ENCODE peak calls at places on chromosomes 4 and X, in eight cellular contexts. I, R, M, C, X, G, Y and E are unnamed samples. For H3K4me1, the result is how much of the 10 kb centered on the place peaks cover.

GRCh38 chr4:11650801-11651596 is 222.3 kb upstream of the HS3ST1 start:
- DNase-seq in I (no peak), R (no peak), M (no peak), C (no peak), X (no peak), G (no peak), Y (no peak), E (no peak)

GRCh38 chr4:52780627-52781354 is 29.6 kb upstream of the ERVMER34-1 start:
- DNase-seq in I (no peak), R (no peak), M (no peak), C (no peak), X (no peak), G (no peak), Y (no peak), E (no peak)

GRCh38 chr4:3766207-3766790 is at the start of gene ADRA2C:
- DNase-seq in I (no peak), R (no peak), M (no peak), C (peak), X (peak), G (peak), Y (no peak), E (peak)

GRCh38 chrX:153502131-153502530 is 7.4 kb downstream of the BGN start:
- DNase-seq in I (no peak), R (no peak), M (no peak), C (no peak), X (no peak), G (no peak), Y (no peak), E (no peak)

GRCh38 chr4:3709061-3709845 is 56.9 kb upstream of the ADRA2C start:
- DNase-seq in I (no peak), R (no peak), M (no peak), C (no peak), X (no peak), G (no peak), Y (no peak), E (no peak)

GRCh38 chr4:178340468-178340867 is 898.2 kb upstream of the AGA start:
- DNase-seq in I (no peak), R (no peak), M (no peak), C (no peak), X (no peak), G (no peak), Y (no peak), E (no peak)

GRCh38 chrX:27884654-27885053 is 76.9 kb downstream of the MAGEB10 start:
- DNase-seq in I (no peak), R (no peak), M (no peak), C (peak), X (no peak), G (no peak), Y (no peak), E (no peak)

GRCh38 chrX:16445166-16445752 is 204.7 kb upstream of the S100G start:
- DNase-seq in I (no peak), R (no peak), M (no peak), C (peak), X (peak), G (no peak), Y (no peak), E (no peak)

GRCh38 chr4:83860200-83860599 is 324.3 kb downstream of the GPAT3 start:
- DNase-seq in I (no peak), R (no peak), M (no peak), C (no peak), X (no peak), G (no peak), Y (no peak), E (no peak)

GRCh38 chrX:93420090-93420489 is 253.3 kb downstream of the NAP1L3 start:
- DNase-seq in I (no peak), R (no peak), M (no peak), C (no peak), X (no peak), G (no peak), Y (no peak), E (no peak)

GRCh38 chrX:110086916-110087484 is 84.1 kb downstream of the TMEM164 start:
- DNase-seq in I (no peak), R (no peak), M (no peak), C (no peak), X (peak), G (no peak), Y (no peak), E (no peak)

GRCh38 chr4:10333942-10334341 is 123.3 kb downstream of the ZNF518B start:
- DNase-seq in I (no peak), R (no peak), M (no peak), C (no peak), X (no peak), G (no peak), Y (no peak), E (no peak)

GRCh38 chr4:100609810-100610209 is 92.0 kb upstream of the EMCN start:
- DNase-seq in I (no peak), R (no peak), M (no peak), C (no peak), X (no peak), G (no peak), Y (no peak), E (no peak)

GRCh38 chr4:38605794-38606586 is 58.0 kb upstream of the KLF3 start:
- DNase-seq in I (no peak), R (no peak), M (no peak), C (no peak), X (peak), G (no peak), Y (no peak), E (no peak)

GRCh38 chr4:134470544-134470943 is 269.0 kb upstream of the PABPC4L start:
- DNase-seq in I (no peak), R (no peak), M (no peak), C (peak), X (peak), G (no peak), Y (no peak), E (no peak)

GRCh38 chr4:26455571-26455970 is 34.7 kb downstream of the CCKAR start:
- DNase-seq in I (no peak), R (no peak), M (no peak), C (no peak), X (no peak), G (no peak), Y (no peak), E (no peak)

DNA sequence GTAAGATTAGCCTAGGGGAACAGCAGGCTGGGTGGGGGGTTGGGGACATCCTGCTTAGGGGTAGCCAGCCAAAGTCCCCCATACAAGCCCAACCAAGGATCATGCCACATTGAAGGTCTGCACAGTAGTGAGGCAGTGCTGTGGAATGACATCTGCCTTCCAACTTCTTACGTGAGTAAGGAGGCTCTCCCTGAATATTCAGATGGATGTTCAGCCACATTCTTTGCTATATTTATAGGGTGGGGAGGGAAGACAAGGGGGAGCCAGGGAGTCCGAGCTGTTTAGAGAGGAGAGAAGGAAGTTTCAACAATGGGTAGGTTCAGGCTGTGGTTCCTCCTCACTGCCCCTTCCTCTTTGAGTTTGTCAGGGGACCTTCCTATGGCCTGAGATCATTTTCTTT is 29.7 kb downstream of the MSN start:
- DNase-seq in I (no peak), R (no peak), M (no peak), C (no peak), X (no peak), G (no peak), Y (no peak), E (no peak)
- H3K4me1 ChIP-seq in I (under half), R (under half), M (under half), C (under half), X (under half), G (under half), Y (half or more), E (under half)

GRCh38 chrX:131703646-131704045 is 159.8 kb downstream of the OR13H1 start:
- DNase-seq in I (peak), R (no peak), M (no peak), C (no peak), X (no peak), G (no peak), Y (no peak), E (peak)
- H3K27ac ChIP-seq in I (no peak), R (no peak), M (no peak), C (no peak), X (no peak), G (no peak), Y (peak), E (peak)

DNA sequence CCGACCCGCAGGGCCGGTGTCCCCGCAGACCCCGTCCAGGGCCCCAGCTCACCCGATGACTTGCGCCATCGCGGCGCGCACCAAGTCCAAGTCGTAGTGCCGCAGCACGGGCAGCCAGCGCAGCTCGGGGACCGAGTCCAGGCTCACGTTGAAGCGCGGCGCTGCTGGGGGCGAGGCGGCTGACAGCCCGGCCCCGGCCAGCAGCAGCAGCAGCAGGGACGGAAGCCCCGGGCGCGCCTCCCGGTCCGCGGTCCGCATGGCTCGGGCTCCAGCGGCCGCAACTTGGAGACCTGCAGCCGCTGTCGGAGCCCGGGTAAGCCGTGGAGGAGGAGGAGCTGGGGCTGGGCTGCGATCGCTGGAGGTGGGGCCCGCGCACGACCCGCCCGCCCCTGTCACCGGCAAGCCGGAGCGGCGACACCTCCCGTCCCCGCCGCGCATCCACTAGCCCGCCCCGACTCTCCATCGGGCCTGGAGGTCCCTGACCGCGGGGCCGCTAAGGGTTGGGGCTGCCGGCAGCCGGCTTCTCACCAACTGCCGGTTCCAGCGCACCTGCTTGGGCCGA is at the start of gene NAAA:
- DNase-seq in I (peak), R (peak), M (peak), C (peak), X (peak), G (peak), Y (peak), E (peak)
- TF ChIP-seq POLR2A in I (no peak), R (no peak), M (no peak), C (no peak), X (no peak), G (peak), Y (peak), E (peak)

DNA sequence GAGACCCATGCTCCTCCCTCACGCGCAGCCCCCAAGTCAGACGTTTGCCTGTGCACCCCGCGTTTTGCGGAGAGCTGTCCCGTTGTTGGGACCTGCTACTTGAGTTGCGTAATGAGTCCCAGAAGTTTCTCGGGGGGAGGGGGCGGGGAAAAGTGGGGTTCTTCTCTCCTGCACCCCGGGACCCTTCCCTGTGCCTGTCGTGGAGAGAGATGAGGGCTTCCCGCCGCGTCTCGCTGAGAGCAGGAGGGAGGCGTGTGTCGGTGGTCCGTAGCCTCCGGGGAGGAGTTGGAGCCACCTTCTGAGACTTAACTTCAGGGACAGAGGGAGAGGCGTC is 655 bp downstream of the AFF1 start:
- DNase-seq in I (no peak), R (no peak), M (no peak), C (peak), X (no peak), G (no peak), Y (no peak), E (peak)
- H3K4me1 ChIP-seq in I (under half), R (under half), M (under half), C (under half), X (under half), G (under half), Y (under half), E (under half)

DNA sequence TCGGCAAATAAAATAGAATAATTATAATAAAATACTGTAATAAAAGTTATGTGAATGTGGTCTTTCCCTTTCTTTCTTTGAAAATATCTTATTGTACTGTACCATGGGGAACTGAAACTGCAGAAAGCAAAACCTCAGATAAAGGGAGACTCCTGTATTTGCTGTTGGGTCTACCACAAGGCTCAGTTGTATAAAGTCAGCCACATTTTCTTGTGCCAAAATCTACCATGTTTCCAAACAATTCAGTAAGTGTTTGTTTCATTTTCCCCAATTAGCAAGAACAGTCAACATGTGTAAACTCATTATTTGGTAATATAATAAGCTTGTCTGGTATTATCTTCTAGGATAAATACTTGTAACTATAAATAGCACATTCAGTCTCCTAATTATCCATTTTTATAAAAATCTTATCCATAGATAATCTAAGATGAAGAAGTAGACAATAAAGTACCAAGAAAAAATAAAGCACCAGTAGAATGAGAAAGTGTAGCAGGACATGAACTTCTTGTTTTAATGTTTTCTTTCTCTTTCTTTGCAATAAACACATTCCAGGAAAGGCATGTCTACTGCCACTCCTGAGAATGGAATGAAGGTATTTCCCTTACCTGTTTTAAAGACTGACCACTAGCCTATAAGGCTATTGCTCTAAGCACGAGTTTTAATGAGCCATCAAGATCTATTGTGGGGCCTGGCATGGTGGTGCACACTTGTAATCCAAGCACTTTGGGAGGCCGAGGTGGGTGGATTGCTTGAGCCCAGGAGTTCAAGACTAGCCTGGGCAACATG is 15.0 kb upstream of the OTUD4 start:
- DNase-seq in I (no peak), R (no peak), M (no peak), C (no peak), X (no peak), G (no peak), Y (no peak), E (no peak)
- H3K27ac ChIP-seq in I (no peak), R (no peak), M (no peak), C (no peak), X (no peak), G (no peak), Y (no peak), E (no peak)

DNA sequence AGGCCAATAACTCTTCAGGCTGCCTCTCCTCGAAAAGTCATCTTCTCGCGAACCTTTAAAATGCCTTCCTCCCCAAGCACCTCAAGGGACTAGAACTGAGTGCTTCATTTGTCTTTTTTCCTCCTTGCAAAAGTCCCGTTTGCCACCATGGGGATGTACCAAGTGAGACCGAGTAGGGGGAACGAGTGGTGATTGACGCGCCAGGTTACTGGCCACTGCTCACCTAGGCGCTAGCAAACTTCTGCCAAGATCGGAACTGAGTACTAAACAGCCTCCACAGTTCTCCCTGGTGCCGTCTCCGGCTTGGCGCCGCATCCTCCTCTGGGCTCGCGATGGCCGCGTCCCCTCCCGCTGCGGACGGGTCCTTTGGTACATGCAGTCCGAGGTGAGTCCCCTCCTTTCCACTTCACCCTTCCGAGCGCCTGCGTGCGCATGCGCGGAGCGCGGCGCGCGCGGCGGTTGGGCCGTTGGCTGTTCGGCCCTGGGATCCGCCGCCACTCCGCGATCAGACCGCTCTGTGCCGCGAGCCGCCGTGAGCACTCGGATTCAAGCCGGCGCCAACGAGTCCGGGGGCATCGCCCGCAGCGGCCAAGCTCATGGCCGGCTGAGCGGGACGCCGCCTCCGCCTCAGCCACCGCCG is at the start of gene CDK16:
- DNase-seq in I (peak), R (peak), M (peak), C (peak), X (peak), G (peak), Y (peak), E (peak)
- TF ChIP-seq POLR2A in I (peak), R (peak), M (peak), C (no peak), X (no peak), G (peak), Y (peak), E (peak)

GRCh38 chr4:6703786-6704185 is 5.9 kb downstream of the MRFAP1L1 start:
- DNase-seq in I (no peak), R (no peak), M (no peak), C (no peak), X (peak), G (no peak), Y (no peak), E (no peak)

GRCh38 chr4:6709230-6710114 is at the start of gene MRFAP1L1:
- DNase-seq in I (peak), R (peak), M (peak), C (peak), X (peak), G (peak), Y (peak), E (peak)

GRCh38 chr4:6705638-6706037 is 4.0 kb downstream of the MRFAP1L1 start:
- DNase-seq in I (no peak), R (no peak), M (no peak), C (no peak), X (no peak), G (no peak), Y (no peak), E (no peak)

GRCh38 chr4:6702761-6703160 is 6.9 kb downstream of the MRFAP1L1 start:
- DNase-seq in I (no peak), R (no peak), M (no peak), C (no peak), X (no peak), G (no peak), Y (no peak), E (no peak)

GRCh38 chr4:6706173-6706572 is 3.5 kb downstream of the MRFAP1L1 start:
- DNase-seq in I (no peak), R (no peak), M (no peak), C (no peak), X (no peak), G (no peak), Y (no peak), E (no peak)
- H3K4me1 ChIP-seq in I (under half), R (under half), M (under half), C (under half), X (half or more), G (under half), Y (half or more), E (under half)

DNA sequence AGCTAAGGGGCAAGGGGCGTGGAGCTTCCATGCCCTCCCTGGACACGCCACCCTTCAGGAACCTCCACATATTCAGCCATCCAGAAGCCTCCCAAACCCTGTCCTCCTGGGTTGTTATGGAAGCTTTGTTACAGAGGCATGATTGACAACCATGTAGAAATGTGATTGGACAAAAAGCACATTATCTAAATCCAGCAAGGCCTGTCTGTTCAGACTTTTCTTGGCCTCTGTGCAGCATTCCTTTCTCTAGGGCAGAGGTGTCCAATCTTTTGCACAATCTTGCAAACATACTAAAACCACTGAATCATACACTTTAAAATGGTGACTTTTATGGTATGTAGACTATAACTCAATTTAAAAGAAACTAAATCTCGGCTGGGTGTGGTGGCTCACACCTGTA is 12.7 kb downstream of the STEEP1 start:
- DNase-seq in I (no peak), R (no peak), M (no peak), C (no peak), X (no peak), G (no peak), Y (no peak), E (no peak)
- H3K27ac ChIP-seq in I (no peak), R (no peak), M (no peak), C (no peak), X (no peak), G (no peak), Y (no peak), E (no peak)

GRCh38 chrX:67543818-67544217 is at the start of gene AR:
- DNase-seq in I (peak), R (peak), M (peak), C (peak), X (no peak), G (peak), Y (peak), E (peak)
- TF ChIP-seq POLR2A in I (peak), R (no peak), M (no peak), C (no peak), X (no peak), G (peak), Y (no peak), E (peak)